ENCODE peak calls at places on chromosomes 1 and 21, in ten cellular contexts. I, X, E, B, L, K, F, U, A and Y are unnamed samples.

GRCh38 chr1:180151508-180151907 is 3.2 kb upstream of the QSOX1 start:
- DNase-seq in X (peak; percentile 95), A (no peak), L (no peak), F (no peak), E (no peak), K (no peak), B (no peak), I (no peak), U (no peak), Y (no peak)

GRCh38 chr1:231493421-231494185 is 34.9 kb upstream of the TSNAX start:
- DNase-seq in A (no peak), L (peak; percentile 52), U (no peak), F (no peak), X (peak; percentile 45), I (no peak), E (no peak), B (no peak), K (no peak), Y (no peak)

GRCh38 chr1:91650764-91651163 is 150.1 kb downstream of the CDC7 start:
- DNase-seq in F (no peak), E (peak; percentile 93), K (peak; percentile 90), B (peak; percentile 79), I (peak; percentile 92), L (peak; percentile 84), A (peak; percentile 49), U (no peak), X (peak; percentile 100), Y (peak; percentile 68)

GRCh38 chr21:34953950-34954349 is 95.2 kb downstream of the RUNX1 start:
- DNase-seq in L (no peak), U (no peak), E (no peak), A (no peak), B (no peak), X (no peak), I (no peak), K (no peak), F (no peak), Y (no peak)

GRCh38 chr1:44786138-44786840 is 1.7 kb downstream of the BEST4 start:
- DNase-seq in X (peak; percentile 59), I (no peak), E (no peak), U (peak; percentile 72), K (no peak), L (peak; percentile 80), A (peak; percentile 81), B (peak; percentile 85), F (no peak), Y (peak; percentile 64)

GRCh38 chr1:7257225-7257624 is 472.0 kb downstream of the CAMTA1 start:
- DNase-seq in I (no peak), B (no peak), X (no peak), A (no peak), F (no peak), K (no peak), L (no peak), U (no peak), E (peak; percentile 87), Y (no peak)

GRCh38 chr21:42555756-42556438 is 42.2 kb downstream of the SLC37A1 start:
- DNase-seq in K (no peak), F (peak; percentile 31), U (peak; percentile 8), A (peak; percentile 6), B (peak; percentile 21), L (no peak), I (no peak), E (no peak), X (no peak), Y (peak; percentile 10)

GRCh38 chr1:163664706-163665321 is 343.1 kb downstream of the NUF2 start:
- DNase-seq in I (no peak), E (no peak), B (no peak), K (no peak), A (no peak), F (no peak), X (no peak), U (no peak), L (no peak), Y (no peak)

GRCh38 chr1:171912509-171913185 is 71.3 kb downstream of the DNM3 start:
- DNase-seq in I (no peak), X (no peak), L (no peak), E (no peak), A (no peak), B (no peak), K (no peak), F (no peak), U (no peak), Y (no peak)

GRCh38 chr1:206757524-206758266 is 12.9 kb upstream of the IL19 start:
- DNase-seq in B (no peak), E (no peak), X (no peak), F (no peak), I (no peak), A (no peak), L (no peak), U (no peak), K (no peak), Y (no peak)

GRCh38 chr1:51504806-51505525 is 14.1 kb downstream of the EPS15 start:
- DNase-seq in B (no peak), E (no peak), I (no peak), K (no peak), A (no peak), U (peak; percentile 58), X (no peak), F (no peak), L (no peak), Y (no peak)

GRCh38 chr1:18480315-18481189 is at the start of gene KLHDC7A:
- DNase-seq in I (no peak), X (no peak), B (no peak), A (peak; percentile 88), L (no peak), E (no peak), U (peak; percentile 89), K (no peak), F (no peak), Y (no peak)

GRCh38 chr1:6667139-6667538 is 34.5 kb downstream of the DNAJC11 start:
- DNase-seq in K (no peak), L (peak; percentile 33), B (no peak), U (no peak), X (peak; percentile 35), I (no peak), F (no peak), A (no peak), E (no peak), Y (peak; percentile 45)

GRCh38 chr1:33220701-33221384 is 35.4 kb upstream of the ZNF362 start:
- DNase-seq in A (no peak), E (peak; percentile 89), B (no peak), X (no peak), F (no peak), L (no peak), I (peak; percentile 51), K (peak; percentile 16), U (no peak), Y (peak; percentile 22)

GRCh38 chr1:118082984-118083383 is 102.0 kb downstream of the SPAG17 start:
- DNase-seq in E (no peak), B (no peak), X (no peak), F (no peak), U (no peak), K (no peak), L (no peak), I (no peak), A (no peak), Y (no peak)

GRCh38 chr1:118085365-118085764 is 99.7 kb downstream of the SPAG17 start:
- DNase-seq in L (no peak), X (no peak), I (no peak), E (no peak), B (no peak), A (no peak), U (no peak), K (no peak), F (no peak), Y (no peak)

GRCh38 chr1:118084400-118084799 is 100.6 kb downstream of the SPAG17 start:
- DNase-seq in B (no peak), E (no peak), X (no peak), F (no peak), A (no peak), K (no peak), L (no peak), I (no peak), U (no peak), Y (no peak)

GRCh38 chr1:118077331-118078055 is 107.5 kb downstream of the SPAG17 start:
- DNase-seq in B (no peak), L (peak; percentile 15), I (no peak), U (no peak), E (no peak), F (no peak), A (peak; percentile 26), X (peak; percentile 44), K (peak; percentile 44), Y (no peak)

GRCh38 chr1:118081387-118081786 is 103.6 kb downstream of the SPAG17 start:
- DNase-seq in X (no peak), L (no peak), F (no peak), E (no peak), K (no peak), A (no peak), U (no peak), I (no peak), B (no peak), Y (no peak)
- TF ChIP-seq POLR2A in X (no peak), L (no peak), F (no peak), E (no peak), K (no peak), A (no peak), U (no peak), I (no peak), B (no peak), Y (no peak)

GRCh38 chr21:25462517-25462971 is 144.7 kb downstream of the MRPL39 start:
- DNase-seq in E (no peak), A (no peak), B (no peak), X (no peak), I (no peak), F (no peak), K (no peak), U (no peak), L (no peak), Y (no peak)
- TF ChIP-seq POLR2A in E (no peak), A (no peak), B (no peak), X (no peak), I (no peak), F (no peak), K (no peak), U (no peak), L (no peak), Y (no peak)

DNA sequence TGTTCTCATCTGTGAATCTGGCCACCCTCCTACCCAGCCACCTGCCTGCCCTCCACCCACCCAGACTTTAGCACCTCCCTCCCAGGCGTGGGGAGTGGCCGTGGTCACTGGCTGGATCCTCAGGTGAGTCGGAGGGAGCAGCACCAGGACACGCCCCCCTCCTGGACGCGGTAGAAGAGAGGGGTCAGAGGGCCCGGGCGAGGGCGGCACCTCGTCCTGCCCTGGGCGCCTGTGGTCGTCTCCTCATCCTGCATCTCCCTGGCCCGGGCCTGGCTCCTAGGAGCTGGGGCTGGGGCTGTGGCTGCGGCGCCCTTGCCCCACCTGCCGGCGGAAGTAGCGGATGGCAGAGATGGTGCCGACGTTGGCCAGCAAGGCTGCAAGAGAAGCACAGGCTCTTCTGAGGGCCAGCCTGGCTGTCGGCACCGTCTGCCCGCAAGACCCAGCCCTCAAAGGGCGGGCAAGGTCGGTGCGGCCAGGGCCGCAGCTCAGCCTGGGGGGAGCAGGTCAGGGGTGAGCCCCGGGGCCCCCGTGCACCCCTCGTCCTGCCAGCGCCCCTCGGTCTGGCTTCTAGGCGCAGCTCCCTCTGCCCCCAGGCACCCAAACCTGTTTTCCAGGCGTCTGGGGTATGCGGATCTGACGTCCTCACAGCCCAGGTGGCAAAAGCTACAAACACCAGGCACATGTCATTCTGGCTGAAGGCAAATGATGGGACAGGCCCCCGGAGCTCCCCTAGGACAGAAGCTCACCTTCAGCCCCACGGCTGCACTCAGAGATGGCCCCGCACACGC is 5.8 kb downstream of the PERM1 start:
- DNase-seq in L (peak; percentile 77), X (peak; percentile 36), I (no peak), B (peak; percentile 71), K (no peak), A (peak; percentile 66), E (no peak), U (peak; percentile 44), F (peak; percentile 77), Y (no peak)
- TF ChIP-seq POLR2A in L (no peak), X (no peak), I (no peak), B (no peak), K (no peak), A (no peak), E (no peak), U (no peak), F (no peak), Y (no peak)

GRCh38 chr21:36859744-36860501 is 106.5 kb downstream of the HLCS start:
- DNase-seq in F (no peak), E (no peak), L (peak; percentile 51), A (peak; percentile 88), X (peak; percentile 29), K (peak; percentile 57), U (peak; percentile 91), B (peak; percentile 70), I (peak; percentile 60), Y (peak; percentile 85)
- TF ChIP-seq POLR2A in F (no peak), E (no peak), L (no peak), A (no peak), X (no peak), K (no peak), U (peak; percentile 90), B (no peak), I (no peak), Y (no peak)